ENCODE peak calls at places on chromosomes 16 and 17, in nine cellular contexts. K, F, C, T, B, O, N, S and E are unnamed samples.

GRCh38 chr17:82443465-82444283 is 6.9 kb downstream of the CYBC1 start:
- DNase-seq in K (no peak), F (no peak), C (no peak), T (no peak), B (no peak), O (no peak), N (no peak), S (no peak), E (peak; percentile 96)

GRCh38 chr16:70250748-70251650 is 741 bp downstream of the EXOSC6 start:
- DNase-seq in K (peak; percentile 16), F (no peak), C (peak; percentile 22), T (peak; percentile 69), B (no peak), O (no peak), N (no peak), S (peak; percentile 25), E (peak; percentile 61)

GRCh38 chr17:52758481-52758880 is 600.0 kb upstream of the CA10 start:
- DNase-seq in K (no peak), F (no peak), C (no peak), T (no peak), B (no peak), O (no peak), N (no peak), S (no peak), E (no peak)

GRCh38 chr17:57121308-57122042 is 36.4 kb downstream of the AKAP1 start:
- DNase-seq in K (peak; percentile 21), F (no peak), C (no peak), T (peak; percentile 50), B (peak; percentile 47), O (no peak), N (no peak), S (no peak), E (peak; percentile 50)

GRCh38 chr17:8322078-8322477 is 12.0 kb downstream of the ARHGEF15 start:
- DNase-seq in K (no peak), F (no peak), C (no peak), T (no peak), B (no peak), O (no peak), N (no peak), S (no peak), E (no peak)

GRCh38 chr17:80187090-80187489 is 17.3 kb downstream of the CARD14 start:
- DNase-seq in K (no peak), F (no peak), C (no peak), T (peak; percentile 84), B (no peak), O (no peak), N (no peak), S (no peak), E (peak; percentile 80)

GRCh38 chr16:85162478-85163277 is 50.4 kb upstream of the CIBAR2 start:
- DNase-seq in K (peak; percentile 57), F (peak; percentile 58), C (no peak), T (peak; percentile 79), B (no peak), O (peak; percentile 49), N (no peak), S (peak; percentile 76), E (peak; percentile 75)

GRCh38 chr16:26645629-26646028 is 421.1 kb upstream of the C16orf82 start:
- DNase-seq in K (no peak), F (no peak), C (no peak), T (no peak), B (no peak), O (no peak), N (no peak), S (no peak), E (no peak)

GRCh38 chr16:4403133-4403949 is 13.1 kb downstream of the CORO7 start:
- DNase-seq in K (no peak), F (no peak), C (no peak), T (no peak), B (no peak), O (no peak), N (no peak), S (no peak), E (no peak)

GRCh38 chr17:9612016-9612415 is 33.3 kb upstream of the USP43 start:
- DNase-seq in K (peak; percentile 84), F (no peak), C (no peak), T (no peak), B (no peak), O (no peak), N (no peak), S (no peak), E (no peak)

GRCh38 chr17:44219126-44219635 is 294 bp downstream of the UBTF start:
- DNase-seq in K (no peak), F (peak; percentile 72), C (peak; percentile 70), T (peak; percentile 71), B (no peak), O (no peak), N (no peak), S (peak; percentile 46), E (peak; percentile 57)

GRCh38 chr17:75909812-75910274 is 5.2 kb upstream of the MRPL38 start:
- DNase-seq in K (no peak), F (no peak), C (no peak), T (peak; percentile 21), B (peak; percentile 90), O (no peak), N (no peak), S (no peak), E (peak; percentile 60)

GRCh38 chr17:31688704-31689103 is 170.3 kb downstream of the COPRS start:
- DNase-seq in K (peak; percentile 65), F (no peak), C (no peak), T (peak; percentile 12), B (no peak), O (no peak), N (no peak), S (no peak), E (no peak)

GRCh38 chr16:64983983-64984382 is 137.9 kb downstream of the CDH11 start:
- DNase-seq in K (peak; percentile 45), F (no peak), C (peak; percentile 49), T (peak; percentile 88), B (peak; percentile 30), O (peak; percentile 37), N (no peak), S (no peak), E (peak; percentile 51)

GRCh38 chr17:57881143-57881542 is 31.3 kb upstream of the MRPS23 start:
- DNase-seq in K (no peak), F (no peak), C (no peak), T (peak; percentile 87), B (no peak), O (no peak), N (no peak), S (no peak), E (no peak)

GRCh38 chr17:73546770-73547345 is 97.4 kb downstream of the SDK2 start:
- DNase-seq in K (no peak), F (no peak), C (no peak), T (peak; percentile 16), B (no peak), O (no peak), N (no peak), S (peak; percentile 60), E (peak; percentile 29)

GRCh38 chr16:85829266-85829665 is 29.8 kb downstream of the COX4I1 start:
- DNase-seq in K (no peak), F (no peak), C (no peak), T (no peak), B (no peak), O (no peak), N (no peak), S (no peak), E (no peak)

GRCh38 chr17:48113201-48113676 is 5.7 kb downstream of the SNX11 start:
- DNase-seq in K (no peak), F (no peak), C (no peak), T (no peak), B (no peak), O (no peak), N (no peak), S (peak; percentile 41), E (no peak)

GRCh38 chr17:313911-314613 is 38.5 kb downstream of the RPH3AL start:
- DNase-seq in K (no peak), F (no peak), C (no peak), T (no peak), B (no peak), O (no peak), N (no peak), S (no peak), E (no peak)

GRCh38 chr16:66332599-66332998 is 33.9 kb upstream of the CDH5 start:
- DNase-seq in K (no peak), F (no peak), C (no peak), T (no peak), B (no peak), O (no peak), N (no peak), S (no peak), E (no peak)

GRCh38 chr17:48483471-48484131 is 47.2 kb downstream of the HOXB1 start:
- DNase-seq in K (peak; percentile 98), F (no peak), C (peak; percentile 27), T (peak; percentile 98), B (no peak), O (peak; percentile 84), N (peak; percentile 80), S (no peak), E (no peak)

GRCh38 chr17:77869665-77870132 is 88.8 kb upstream of the TNRC6C start:
- DNase-seq in K (no peak), F (no peak), C (no peak), T (no peak), B (no peak), O (no peak), N (no peak), S (no peak), E (no peak)

GRCh38 chr16:59192551-59193199 is 458.6 kb upstream of the GOT2 start:
- DNase-seq in K (no peak), F (no peak), C (no peak), T (no peak), B (no peak), O (no peak), N (no peak), S (no peak), E (peak; percentile 12)

GRCh38 chr16:66273644-66274334 is 92.7 kb upstream of the CDH5 start:
- DNase-seq in K (peak; percentile 16), F (no peak), C (no peak), T (peak; percentile 66), B (no peak), O (no peak), N (peak; percentile 25), S (no peak), E (no peak)

GRCh38 chr16:12833939-12834338 is 30.3 kb upstream of the CPPED1 start:
- DNase-seq in K (peak; percentile 73), F (no peak), C (no peak), T (peak; percentile 11), B (no peak), O (no peak), N (no peak), S (no peak), E (peak; percentile 83)

GRCh38 chr17:61139219-61139618 is 260.4 kb upstream of the TBX2 start:
- DNase-seq in K (peak; percentile 41), F (no peak), C (no peak), T (peak; percentile 92), B (no peak), O (peak; percentile 22), N (no peak), S (peak; percentile 40), E (peak; percentile 26)

GRCh38 chr17:35257080-35257701 is 14.3 kb downstream of the SLFN5 start:
- DNase-seq in K (peak; percentile 86), F (no peak), C (no peak), T (peak; percentile 60), B (no peak), O (no peak), N (no peak), S (no peak), E (peak; percentile 60)

GRCh38 chr17:50059256-50059655 is 3.3 kb downstream of the ITGA3 start:
- DNase-seq in K (no peak), F (no peak), C (no peak), T (no peak), B (no peak), O (no peak), N (no peak), S (no peak), E (no peak)

GRCh38 chr16:66695935-66696668 is 441 bp downstream of the CMTM4 start:
- DNase-seq in K (no peak), F (no peak), C (no peak), T (no peak), B (peak; percentile 21), O (no peak), N (no peak), S (no peak), E (peak; percentile 56)

GRCh38 chr17:82424001-82424862 is 5.8 kb upstream of the OGFOD3 start:
- DNase-seq in K (peak; percentile 19), F (no peak), C (no peak), T (peak; percentile 49), B (no peak), O (peak; percentile 4), N (no peak), S (no peak), E (no peak)

GRCh38 chr16:84599528-84600202 is 18.2 kb downstream of the COTL1 start:
- DNase-seq in K (peak; percentile 90), F (peak; percentile 63), C (peak; percentile 48), T (peak; percentile 88), B (peak; percentile 6), O (no peak), N (peak; percentile 17), S (peak; percentile 58), E (peak; percentile 71)